ENCODE peak calls at places on chromosomes 16 and 17, in six cellular contexts. One of them, this sample, is unnamed.

GRCh38 chr16:2516391-2517240 is 2.9 kb downstream of the ATP6V0C start:
- DNase-seq in A673: no peak
- DNase-seq in neural progenitor cell: no peak
- DNase-seq in astrocyte: no peak
- DNase-seq in ovary: no peak
- DNase-seq in K562: no peak
- DNase-seq in this sample: no peak

GRCh38 chr16:65453646-65454045 is 331.8 kb upstream of the CDH11 start:
- DNase-seq in A673: peak; percentile 12
- DNase-seq in neural progenitor cell: peak; percentile 3
- DNase-seq in astrocyte: no peak
- DNase-seq in ovary: no peak
- DNase-seq in K562: no peak
- DNase-seq in this sample: no peak

GRCh38 chr16:28563218-28563617 is 9.5 kb downstream of the SGF29 start:
- DNase-seq in A673: no peak
- DNase-seq in neural progenitor cell: no peak
- DNase-seq in astrocyte: no peak
- DNase-seq in ovary: no peak
- DNase-seq in K562: no peak
- DNase-seq in this sample: no peak

GRCh38 chr16:19090916-19091315 is 22.8 kb upstream of the ITPRIPL2 start:
- DNase-seq in A673: no peak
- DNase-seq in neural progenitor cell: no peak
- DNase-seq in astrocyte: no peak
- DNase-seq in ovary: no peak
- DNase-seq in K562: no peak
- DNase-seq in this sample: no peak

GRCh38 chr16:85424260-85425060 is 188.7 kb upstream of the GSE1 start:
- DNase-seq in A673: no peak
- DNase-seq in neural progenitor cell: no peak
- DNase-seq in astrocyte: no peak
- DNase-seq in ovary: peak; percentile 20
- DNase-seq in K562: no peak
- DNase-seq in this sample: no peak

GRCh38 chr16:67454852-67455251 is 23.9 kb downstream of the HSD11B2 start:
- DNase-seq in A673: no peak
- DNase-seq in neural progenitor cell: no peak
- DNase-seq in astrocyte: no peak
- DNase-seq in ovary: no peak
- DNase-seq in K562: no peak
- DNase-seq in this sample: no peak

GRCh38 chr16:2963611-2964415 is at the start of gene KREMEN2:
- DNase-seq in A673: peak; percentile 83
- DNase-seq in neural progenitor cell: peak; percentile 79
- DNase-seq in astrocyte: no peak
- DNase-seq in ovary: no peak
- DNase-seq in K562: peak; percentile 93
- DNase-seq in this sample: peak; percentile 95

GRCh38 chr17:62800580-62800979 is 7.5 kb downstream of the MARCHF10 start:
- DNase-seq in A673: no peak
- DNase-seq in neural progenitor cell: no peak
- DNase-seq in astrocyte: peak; percentile 36
- DNase-seq in ovary: no peak
- DNase-seq in K562: no peak
- DNase-seq in this sample: no peak

GRCh38 chr16:82915139-82915824 is 288.5 kb downstream of the CDH13 start:
- DNase-seq in A673: no peak
- DNase-seq in neural progenitor cell: no peak
- DNase-seq in astrocyte: no peak
- DNase-seq in ovary: no peak
- DNase-seq in K562: no peak
- DNase-seq in this sample: no peak

GRCh38 chr17:32912218-32912897 is 15.6 kb upstream of the TMEM98 start:
- DNase-seq in A673: no peak
- DNase-seq in neural progenitor cell: peak; percentile 39
- DNase-seq in astrocyte: peak; percentile 52
- DNase-seq in ovary: peak; percentile 68
- DNase-seq in K562: peak; percentile 94
- DNase-seq in this sample: peak; percentile 52

GRCh38 chr17:2137342-2138098 is 82.6 kb downstream of the HIC1 start:
- DNase-seq in A673: peak; percentile 88
- DNase-seq in neural progenitor cell: peak; percentile 84
- DNase-seq in astrocyte: peak; percentile 89
- DNase-seq in ovary: no peak
- DNase-seq in K562: peak; percentile 62
- DNase-seq in this sample: peak; percentile 29

GRCh38 chr16:48384305-48384981 is 770 bp downstream of the SIAH1 start:
- DNase-seq in A673: peak; percentile 43
- DNase-seq in neural progenitor cell: peak; percentile 91
- DNase-seq in astrocyte: peak; percentile 22
- DNase-seq in ovary: peak; percentile 58
- DNase-seq in K562: peak; percentile 61
- DNase-seq in this sample: peak; percentile 63

GRCh38 chr16:87764600-87765472 is 950 bp downstream of the KLHDC4 start:
- DNase-seq in A673: no peak
- DNase-seq in neural progenitor cell: no peak
- DNase-seq in astrocyte: no peak
- DNase-seq in ovary: no peak
- DNase-seq in K562: peak; percentile 16
- DNase-seq in this sample: no peak

GRCh38 chr17:82838386-82839063 is 1.3 kb downstream of the ZNF750 start:
- DNase-seq in A673: peak; percentile 78
- DNase-seq in neural progenitor cell: no peak
- DNase-seq in astrocyte: no peak
- DNase-seq in ovary: no peak
- DNase-seq in K562: no peak
- DNase-seq in this sample: no peak

GRCh38 chr17:55758171-55758570 is 7.3 kb downstream of the PCTP start:
- DNase-seq in A673: no peak
- DNase-seq in neural progenitor cell: no peak
- DNase-seq in astrocyte: no peak
- DNase-seq in ovary: no peak
- DNase-seq in K562: no peak
- DNase-seq in this sample: no peak

GRCh38 chr17:520447-521167 is 168.0 kb upstream of the RPH3AL start:
- DNase-seq in A673: no peak
- DNase-seq in neural progenitor cell: no peak
- DNase-seq in astrocyte: peak; percentile 85
- DNase-seq in ovary: no peak
- DNase-seq in K562: no peak
- DNase-seq in this sample: no peak

GRCh38 chr17:29159286-29159860 is 20.8 kb downstream of the MYO18A start:
- DNase-seq in A673: no peak
- DNase-seq in neural progenitor cell: no peak
- DNase-seq in astrocyte: no peak
- DNase-seq in ovary: no peak
- DNase-seq in K562: no peak
- DNase-seq in this sample: no peak

GRCh38 chr17:45131616-45132301 is 556 bp downstream of the PLCD3 start:
- DNase-seq in A673: peak; percentile 39
- DNase-seq in neural progenitor cell: peak; percentile 82
- DNase-seq in astrocyte: no peak
- DNase-seq in ovary: peak; percentile 72
- DNase-seq in K562: peak; percentile 66
- DNase-seq in this sample: peak; percentile 70

GRCh38 chr17:64984776-64985521 is 65.7 kb upstream of the LRRC37A3 start:
- DNase-seq in A673: no peak
- DNase-seq in neural progenitor cell: no peak
- DNase-seq in astrocyte: peak; percentile 29
- DNase-seq in ovary: no peak
- DNase-seq in K562: peak; percentile 41
- DNase-seq in this sample: no peak

GRCh38 chr17:43620147-43620944 is 41.4 kb downstream of the MEOX1 start:
- DNase-seq in A673: no peak
- DNase-seq in neural progenitor cell: no peak
- DNase-seq in astrocyte: no peak
- DNase-seq in ovary: no peak
- DNase-seq in K562: no peak
- DNase-seq in this sample: peak; percentile 64
- H3K27ac ChIP-seq in A673: no peak overlapping the region
- H3K27ac ChIP-seq in neural progenitor cell: no peak overlapping the region
- H3K27ac ChIP-seq in astrocyte: no peak overlapping the region
- H3K27ac ChIP-seq in ovary: no peak overlapping the region
- H3K27ac ChIP-seq in K562: no peak overlapping the region
- H3K27ac ChIP-seq in this sample: no peak overlapping the region

GRCh38 chr16:86575095-86575685 is 3.2 kb upstream of the FOXL1 start:
- DNase-seq in A673: no peak
- DNase-seq in neural progenitor cell: no peak
- DNase-seq in astrocyte: no peak
- DNase-seq in ovary: no peak
- DNase-seq in K562: no peak
- DNase-seq in this sample: no peak
- H3K4me1 ChIP-seq in A673: peaks cover 17% of the 10 kb centered on the region
- H3K4me1 ChIP-seq in neural progenitor cell: peaks cover 17% of the 10 kb centered on the region
- H3K4me1 ChIP-seq in astrocyte: peaks cover 72% of the 10 kb centered on the region
- H3K4me1 ChIP-seq in ovary: no peaks in the 10 kb centered on the region
- H3K4me1 ChIP-seq in K562: no peaks in the 10 kb centered on the region
- H3K4me1 ChIP-seq in this sample: no peaks in the 10 kb centered on the region

DNA sequence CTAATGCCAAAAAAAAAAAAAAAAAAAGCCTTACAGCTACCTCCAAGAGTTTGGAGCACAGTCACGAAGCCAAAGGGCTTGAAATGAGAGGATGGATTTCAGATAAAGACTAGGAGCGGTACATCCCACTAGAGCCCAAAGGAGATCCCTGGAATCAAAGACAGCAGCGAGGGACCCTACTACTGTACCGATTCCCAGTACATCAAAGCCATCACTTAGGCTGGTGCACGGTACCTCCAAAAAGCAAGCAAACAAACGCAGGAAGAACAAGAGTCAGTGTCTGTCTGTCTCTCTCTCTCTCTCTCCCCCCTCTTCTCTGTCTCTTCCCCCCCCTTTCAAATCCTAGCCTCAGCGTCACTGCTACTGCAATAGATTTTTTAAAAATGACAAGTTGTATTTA is 12.3 kb upstream of the ZFHX3 start:
- DNase-seq in A673: no peak
- DNase-seq in neural progenitor cell: no peak
- DNase-seq in astrocyte: no peak
- DNase-seq in ovary: no peak
- DNase-seq in K562: no peak
- DNase-seq in this sample: no peak
- H3K4me3 ChIP-seq in A673: no peak overlapping the region
- H3K4me3 ChIP-seq in neural progenitor cell: no peak overlapping the region
- H3K4me3 ChIP-seq in astrocyte: peak overlapping the region; percentile 14
- H3K4me3 ChIP-seq in ovary: no peak overlapping the region
- H3K4me3 ChIP-seq in K562: no peak overlapping the region
- H3K4me3 ChIP-seq in this sample: no peak overlapping the region

DNA sequence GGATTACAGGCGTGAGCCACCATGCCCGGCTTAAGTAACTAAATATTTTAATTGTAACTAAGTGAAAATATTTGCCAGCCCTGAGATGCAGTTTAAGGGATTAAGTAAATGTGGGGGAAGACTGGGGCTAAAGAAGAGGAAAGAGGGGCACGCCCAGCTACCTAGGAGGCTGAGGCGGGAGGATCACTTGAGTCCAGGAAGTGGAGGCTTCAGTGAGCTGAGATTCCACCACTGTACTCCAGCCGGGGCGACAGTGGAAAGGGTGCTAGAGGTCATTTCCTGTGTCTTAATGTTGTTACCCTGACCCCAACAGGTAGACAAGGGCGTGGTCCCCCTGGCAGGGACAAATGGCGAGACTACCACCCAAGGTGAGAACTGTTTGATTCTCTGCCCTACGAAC is 2.8 kb downstream of the ALDOA start:
- DNase-seq in A673: no peak
- DNase-seq in neural progenitor cell: no peak
- DNase-seq in astrocyte: no peak
- DNase-seq in ovary: no peak
- DNase-seq in K562: no peak
- DNase-seq in this sample: no peak
- H3K27ac ChIP-seq in A673: peak overlapping the region; percentile 6
- H3K27ac ChIP-seq in neural progenitor cell: no peak overlapping the region
- H3K27ac ChIP-seq in astrocyte: no peak overlapping the region
- H3K27ac ChIP-seq in ovary: no peak overlapping the region
- H3K27ac ChIP-seq in K562: peak overlapping the region; percentile 55
- H3K27ac ChIP-seq in this sample: no peak overlapping the region

DNA sequence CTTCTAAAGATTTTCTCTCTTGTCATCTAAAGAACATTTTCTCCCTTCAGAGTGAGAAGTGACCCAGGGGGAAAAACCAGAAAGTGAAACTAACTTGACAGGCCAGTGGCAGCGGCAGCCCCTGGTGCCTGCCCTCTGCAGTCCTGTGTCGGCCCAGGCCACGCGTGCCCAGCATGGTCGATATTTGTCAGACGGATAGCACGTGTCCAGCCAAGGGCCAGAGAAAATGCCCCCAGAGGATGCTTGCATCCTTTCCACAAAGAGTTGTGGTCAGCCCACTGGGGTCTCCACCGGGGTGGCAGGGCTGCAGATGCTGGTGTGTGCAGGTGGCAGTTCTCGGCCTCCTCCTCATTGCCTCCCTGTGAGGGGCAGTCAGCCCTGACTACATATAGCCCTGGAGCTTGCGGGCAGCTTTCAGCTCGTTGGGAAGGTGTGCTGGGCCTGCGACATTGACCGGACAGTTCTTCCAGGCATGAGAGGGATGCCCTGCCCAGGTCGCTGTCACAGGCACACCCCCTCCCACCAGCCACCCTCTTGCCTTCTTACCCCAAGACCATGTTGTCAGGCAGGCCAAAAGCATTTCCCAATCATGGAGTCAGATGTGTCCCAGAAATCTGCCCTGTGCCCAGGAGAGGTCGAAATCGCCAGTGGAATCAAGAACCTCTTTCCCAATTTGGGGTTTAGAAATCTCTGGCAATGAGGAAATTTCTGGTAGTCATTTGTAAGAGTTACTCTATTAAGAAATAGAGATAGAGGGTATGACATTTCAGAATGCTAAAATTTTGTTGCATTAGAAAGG is 176.9 kb downstream of the RAB11FIP4 start:
- DNase-seq in A673: no peak
- DNase-seq in neural progenitor cell: no peak
- DNase-seq in astrocyte: no peak
- DNase-seq in ovary: peak; percentile 63
- DNase-seq in K562: no peak
- DNase-seq in this sample: no peak
- H3K4me1 ChIP-seq in A673: no peaks in the 10 kb centered on the region
- H3K4me1 ChIP-seq in neural progenitor cell: peaks cover 7% of the 10 kb centered on the region
- H3K4me1 ChIP-seq in astrocyte: peaks cover 68% of the 10 kb centered on the region
- H3K4me1 ChIP-seq in ovary: peaks cover 28% of the 10 kb centered on the region
- H3K4me1 ChIP-seq in K562: no peaks in the 10 kb centered on the region
- H3K4me1 ChIP-seq in this sample: no peaks in the 10 kb centered on the region

This sample was measured in SJCRH30.